ENCODE peak calls at places on chromosomes 16 and 17, in seven cellular contexts. H is posterior cingulate gyrus, A is NCI-H2081, C is GM06990, Y is SW 1271, R is hippocampal formation, B is H4. M is an unnamed sample.

GRCh38 chr17:6780886-6781285 is 4.9 kb downstream of the FBXO39 start:
- DNase-seq in Y (no peak), A (no peak), H (no peak), R (no peak), B (no peak), C (no peak), M (no peak)

GRCh38 chr17:28493467-28493866 is 12.7 kb upstream of the FOXN1 start:
- DNase-seq in A (no peak), B (no peak), Y (no peak), H (no peak), R (no peak), C (no peak), M (no peak)

GRCh38 chr17:56678249-56679144 is 85.0 kb downstream of the NOG start:
- DNase-seq in C (no peak), B (no peak), H (no peak), A (no peak), R (no peak), Y (no peak), M (no peak)

GRCh38 chr16:87457724-87458423 is 35.0 kb downstream of the ZCCHC14 start:
- DNase-seq in Y (peak), H (no peak), A (no peak), C (no peak), R (no peak), B (peak), M (no peak)

GRCh38 chr16:21222495-21223337 is 10.8 kb upstream of the ANKS4B start:
- DNase-seq in R (no peak), C (no peak), B (no peak), Y (no peak), A (no peak), H (no peak), M (peak)

GRCh38 chr17:53996131-53996530 is 173.4 kb downstream of the KIF2B start:
- DNase-seq in Y (no peak), R (no peak), H (no peak), C (no peak), A (no peak), B (no peak), M (no peak)

GRCh38 chr17:4604111-4604644 is 19.8 kb downstream of the SMTNL2 start:
- DNase-seq in C (no peak), A (peak), H (no peak), Y (no peak), R (no peak), B (no peak), M (no peak)

GRCh38 chr16:11632455-11632921 is 35.8 kb upstream of the SNN start:
- DNase-seq in C (no peak), Y (no peak), R (peak), B (no peak), A (no peak), H (no peak), M (peak)

GRCh38 chr17:5509482-5509881 is 23.1 kb downstream of the MIS12 start:
- DNase-seq in Y (no peak), A (no peak), B (peak), C (no peak), R (no peak), H (no peak), M (no peak)

GRCh38 chr16:68062910-68063393 is 22.2 kb upstream of the NFATC3 start:
- DNase-seq in H (no peak), C (no peak), B (no peak), Y (no peak), R (no peak), A (no peak), M (peak)

GRCh38 chr16:47470211-47470610 is 9.1 kb downstream of the PHKB start:
- DNase-seq in R (no peak), A (no peak), B (no peak), H (no peak), C (no peak), Y (no peak), M (no peak)

GRCh38 chr16:22788190-22788530 is 25.8 kb upstream of the HS3ST2 start:
- DNase-seq in Y (no peak), R (no peak), H (no peak), B (no peak), A (no peak), C (no peak), M (no peak)

GRCh38 chr16:58582133-58582532 is 47.5 kb downstream of the CNOT1 start:
- DNase-seq in Y (no peak), R (no peak), H (no peak), A (no peak), B (no peak), C (no peak), M (no peak)

GRCh38 chr17:57555636-57556175 is 189.4 kb downstream of the CCDC182 start:
- DNase-seq in A (no peak), Y (no peak), C (no peak), R (no peak), H (no peak), B (no peak), M (no peak)

GRCh38 chr17:17382901-17383300 is 79.7 kb downstream of the NT5M start:
- DNase-seq in H (no peak), Y (no peak), R (no peak), B (no peak), A (no peak), C (no peak), M (no peak)

GRCh38 chr17:57523926-57524634 is 221.0 kb downstream of the CCDC182 start:
- DNase-seq in C (peak), Y (no peak), A (no peak), R (no peak), H (no peak), B (peak), M (no peak)

GRCh38 chr17:71666047-71666446 is 454.8 kb upstream of the SOX9 start:
- DNase-seq in C (no peak), Y (no peak), A (no peak), R (no peak), H (no peak), B (no peak), M (no peak)

GRCh38 chr17:2482218-2482617 is 29.5 kb downstream of the METTL16 start:
- DNase-seq in R (no peak), H (no peak), C (no peak), A (no peak), Y (no peak), B (no peak), M (no peak)

GRCh38 chr16:86628614-86629013 is 50.3 kb downstream of the FOXL1 start:
- DNase-seq in H (no peak), Y (no peak), R (no peak), B (no peak), A (no peak), C (no peak), M (no peak)

GRCh38 chr16:30561212-30561816 is 3.1 kb upstream of the ZNF764 start:
- DNase-seq in H (no peak), Y (no peak), R (no peak), A (no peak), C (peak), B (no peak), M (peak)

GRCh38 chr17:39675390-39676082 is 7.3 kb downstream of the PNMT start:
- DNase-seq in B (no peak), H (no peak), R (no peak), C (no peak), Y (no peak), A (no peak), M (no peak)

GRCh38 chr16:86722970-86723369 is 144.6 kb downstream of the FOXL1 start:
- DNase-seq in B (no peak), A (no peak), H (no peak), Y (no peak), R (no peak), C (no peak), M (no peak)

GRCh38 chr16:647173-647902 is 1.8 kb upstream of the WDR90 start:
- DNase-seq in R (peak), C (no peak), Y (no peak), A (no peak), H (no peak), B (no peak), M (peak)

GRCh38 chr17:48915459-48916282 is 7.5 kb downstream of the UBE2Z start:
- DNase-seq in Y (no peak), H (no peak), B (peak), R (no peak), C (peak), A (no peak), M (peak)

GRCh38 chr16:11412965-11413887 is 68.0 kb downstream of the RMI2 start:
- DNase-seq in H (no peak), Y (no peak), R (no peak), A (no peak), C (no peak), B (no peak), M (no peak)

GRCh38 chr16:71781741-71782140 is 26.9 kb downstream of the AP1G1 start:
- DNase-seq in Y (no peak), C (no peak), A (no peak), B (no peak), R (no peak), H (no peak), M (no peak)

GRCh38 chr17:20159406-20160075 is 150.4 kb downstream of the SPECC1 start:
- DNase-seq in H (no peak), A (no peak), C (no peak), Y (no peak), B (no peak), R (no peak), M (no peak)

GRCh38 chr16:57029161-57030160 is 40.1 kb downstream of the NLRC5 start:
- DNase-seq in C (no peak), R (no peak), B (no peak), H (no peak), A (no peak), Y (no peak), M (no peak)

GRCh38 chr16:1447965-1448364 is 3.6 kb upstream of the CCDC154 start:
- DNase-seq in A (no peak), C (no peak), B (no peak), Y (no peak), H (no peak), R (no peak), M (no peak)

GRCh38 chr16:57185446-57185944 is 344 bp downstream of the PSME3IP1 start:
- DNase-seq in R (no peak), Y (no peak), C (no peak), A (no peak), B (peak), H (peak), M (peak)

GRCh38 chr16:9296273-9296593 is 204.8 kb downstream of the HAPSTR1 start:
- DNase-seq in B (no peak), C (no peak), R (no peak), Y (no peak), A (no peak), H (no peak), M (no peak)

GRCh38 chr17:77506371-77506991 is 365.7 kb downstream of the SEC14L1 start:
- DNase-seq in A (no peak), Y (no peak), C (no peak), R (no peak), B (no peak), H (no peak), M (no peak)

GRCh38 chr16:29806096-29806579 is at the start of gene MAZ:
- DNase-seq in H (no peak), Y (no peak), C (peak), R (no peak), A (no peak), B (peak), M (no peak)

GRCh38 chr17:7576432-7576937 is 3.0 kb upstream of the CD68 start:
- DNase-seq in R (no peak), B (no peak), H (no peak), A (no peak), C (no peak), Y (no peak), M (no peak)

GRCh38 chr16:21652451-21652850 is at the start of gene IGSF6:
- DNase-seq in R (no peak), A (no peak), C (no peak), B (no peak), H (no peak), Y (no peak), M (no peak)

GRCh38 chr16:57756424-57757325 is 21.1 kb downstream of the KATNB1 start:
- DNase-seq in C (no peak), B (no peak), Y (no peak), A (no peak), H (no peak), R (no peak), M (no peak)

GRCh38 chr17:75823257-75824041 is 20.8 kb downstream of the UNC13D start:
- DNase-seq in R (no peak), Y (no peak), C (peak), B (no peak), H (no peak), A (no peak), M (no peak)